ENCODE peak calls at places on chromosomes 11 and 22, in eight cellular contexts. O is HFF-Myc, J is lung, E is IMR-90, W is astrocyte of the spinal cord, Y is HL-60, S is spleen, M is stomach. H is an unnamed sample.

GRCh38 chr11:79720115-79720514 is 279.3 kb upstream of the TENM4 start:
- DNase-seq in Y (no peak), M (no peak), E (no peak), S (no peak), W (no peak), O (no peak), J (no peak), H (no peak)

GRCh38 chr22:38083931-38084631 is at the start of gene SLC16A8:
- DNase-seq in M (no peak), Y (no peak), W (no peak), O (no peak), E (no peak), S (peak), J (no peak), H (no peak)

GRCh38 chr22:44526431-44527115 is 28.5 kb upstream of the RTL6 start:
- DNase-seq in M (no peak), O (no peak), J (no peak), W (no peak), S (no peak), Y (no peak), E (no peak), H (no peak)

GRCh38 chr22:42683599-42684283 is 34.5 kb upstream of the CYB5R3 start:
- DNase-seq in J (no peak), S (no peak), W (no peak), E (no peak), M (no peak), Y (no peak), O (no peak), H (no peak)

GRCh38 chr11:55942785-55943392 is 6.7 kb upstream of the OR5I1 start:
- DNase-seq in W (peak), Y (peak), M (no peak), O (peak), S (no peak), J (no peak), E (peak), H (peak)

GRCh38 chr11:34188181-34188580 is 82.8 kb downstream of the NAT10 start:
- DNase-seq in O (no peak), J (no peak), W (no peak), S (no peak), E (no peak), M (no peak), Y (no peak), H (no peak)

GRCh38 chr11:118909619-118910308 is 16.0 kb downstream of the BCL9L start:
- DNase-seq in Y (no peak), M (no peak), J (no peak), E (no peak), O (no peak), S (peak), W (peak), H (no peak)

GRCh38 chr11:64553554-64554201 is 37.3 kb upstream of the SLC22A12 start:
- DNase-seq in O (peak), S (peak), W (peak), M (peak), Y (peak), J (peak), E (peak), H (peak)

GRCh38 chr11:66371627-66372415 is at the start of gene SLC29A2:
- DNase-seq in J (peak), O (no peak), M (peak), E (no peak), W (no peak), S (peak), Y (peak), H (peak)

GRCh38 chr22:33083212-33083611 is 25.0 kb upstream of the SYN3 start:
- DNase-seq in E (no peak), S (no peak), J (no peak), O (no peak), W (no peak), M (no peak), Y (no peak), H (peak)

GRCh38 chr11:26134481-26135355 is 197.2 kb upstream of the ANO3 start:
- DNase-seq in S (no peak), J (no peak), W (peak), E (peak), Y (no peak), O (no peak), M (no peak), H (peak)

GRCh38 chr11:69911310-69912160 is 92.3 kb upstream of the FGF3 start:
- DNase-seq in M (no peak), W (no peak), S (peak), E (no peak), O (no peak), J (no peak), Y (no peak), H (no peak)

GRCh38 chr11:63705526-63705925 is 24.2 kb downstream of the RTN3 start:
- DNase-seq in E (no peak), Y (no peak), O (no peak), M (no peak), S (no peak), J (no peak), W (no peak), H (no peak)

GRCh38 chr22:30705710-30706651 is 11.3 kb downstream of the OSBP2 start:
- DNase-seq in S (peak), J (no peak), M (no peak), W (peak), E (peak), Y (peak), O (peak), H (peak)

GRCh38 chr11:37230865-37231264 is 632.8 kb upstream of the RAG2 start:
- DNase-seq in Y (no peak), J (no peak), M (no peak), E (no peak), W (no peak), O (no peak), S (no peak), H (no peak)
- TF ChIP-seq CTCF in Y (no peak), J (no peak), M (no peak), E (no peak), W (no peak), O (no peak), S (no peak), H (no peak)

GRCh38 chr11:94401773-94402265 is 600 bp upstream of the GPR83 start:
- DNase-seq in J (no peak), M (no peak), E (no peak), O (no peak), S (no peak), Y (no peak), W (no peak), H (no peak)
- H3K4me3 ChIP-seq in J (no peak), M (no peak), E (peak), O (peak), S (no peak), Y (no peak), W (peak), H (no peak)

GRCh38 chr11:128848815-128849455 is 18.2 kb downstream of the KCNJ1 start:
- DNase-seq in E (peak), Y (no peak), J (peak), O (no peak), M (peak), S (peak), W (peak), H (peak)
- TF ChIP-seq CTCF in E (peak), Y (peak), J (peak), O (peak), M (no peak), S (peak), W (peak), H (peak)

DNA sequence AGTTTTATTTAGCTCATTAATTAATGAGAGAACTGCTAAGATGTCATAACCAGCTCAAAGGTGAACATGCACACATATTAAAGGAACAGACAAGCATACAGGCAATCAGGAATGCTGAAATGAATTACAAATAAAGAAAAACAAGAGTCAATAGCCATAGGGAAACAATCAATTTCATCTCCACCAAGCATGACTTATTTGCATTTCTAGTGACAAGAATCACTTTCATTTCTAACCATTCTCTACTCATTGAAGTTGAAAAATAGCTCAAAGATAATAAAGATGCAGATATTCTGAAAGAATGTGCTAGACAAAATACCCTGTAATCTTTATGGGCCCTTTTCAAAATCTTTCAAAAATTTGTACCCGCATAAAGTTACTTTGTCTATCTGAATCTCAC is 23.2 kb downstream of the ISX start:
- DNase-seq in O (no peak), Y (no peak), E (no peak), M (no peak), S (no peak), W (no peak), J (no peak), H (peak)
- H3K4me3 ChIP-seq in O (no peak), Y (no peak), E (no peak), M (no peak), S (no peak), W (no peak), J (no peak), H (no peak)

GRCh38 chr22:22394589-22394988 is 114.0 kb downstream of the ZNF280B start:
- DNase-seq in J (no peak), S (peak), O (no peak), Y (no peak), E (no peak), M (no peak), W (no peak), H (no peak)
- TF ChIP-seq CTCF in J (no peak), S (no peak), O (no peak), Y (no peak), E (no peak), M (no peak), W (no peak), H (no peak)

GRCh38 chr11:9803685-9804413 is 140.0 kb downstream of the SWAP70 start:
- DNase-seq in O (no peak), S (no peak), W (no peak), E (peak), M (no peak), J (no peak), Y (no peak), H (no peak)
- H3K4me3 ChIP-seq in O (no peak), S (no peak), W (no peak), E (no peak), M (no peak), J (no peak), Y (no peak), H (no peak)

GRCh38 chr11:24234822-24235508 is 261.9 kb upstream of the LUZP2 start:
- DNase-seq in O (no peak), W (peak), M (peak), Y (no peak), E (peak), J (peak), S (no peak), H (no peak)
- TF ChIP-seq CTCF in O (no peak), W (peak), M (no peak), Y (no peak), E (peak), J (no peak), S (no peak), H (no peak)

GRCh38 chr11:71931245-71931602 is 2.4 kb downstream of the RNF121 start:
- DNase-seq in J (no peak), W (peak), E (peak), S (no peak), O (no peak), M (no peak), Y (no peak), H (peak)

GRCh38 chr11:71928739-71929443 is at the start of gene RNF121:
- DNase-seq in W (peak), J (peak), E (peak), O (peak), Y (peak), S (peak), M (peak), H (peak)

GRCh38 chr11:71927813-71928738 is at the start of gene XNDC1N:
- DNase-seq in W (no peak), S (peak), E (peak), O (peak), M (peak), J (peak), Y (peak), H (peak)

GRCh38 chr11:71929491-71929890 is 645 bp downstream of the RNF121 start:
- DNase-seq in O (no peak), J (no peak), M (no peak), Y (no peak), S (no peak), E (no peak), W (no peak), H (no peak)

DNA sequence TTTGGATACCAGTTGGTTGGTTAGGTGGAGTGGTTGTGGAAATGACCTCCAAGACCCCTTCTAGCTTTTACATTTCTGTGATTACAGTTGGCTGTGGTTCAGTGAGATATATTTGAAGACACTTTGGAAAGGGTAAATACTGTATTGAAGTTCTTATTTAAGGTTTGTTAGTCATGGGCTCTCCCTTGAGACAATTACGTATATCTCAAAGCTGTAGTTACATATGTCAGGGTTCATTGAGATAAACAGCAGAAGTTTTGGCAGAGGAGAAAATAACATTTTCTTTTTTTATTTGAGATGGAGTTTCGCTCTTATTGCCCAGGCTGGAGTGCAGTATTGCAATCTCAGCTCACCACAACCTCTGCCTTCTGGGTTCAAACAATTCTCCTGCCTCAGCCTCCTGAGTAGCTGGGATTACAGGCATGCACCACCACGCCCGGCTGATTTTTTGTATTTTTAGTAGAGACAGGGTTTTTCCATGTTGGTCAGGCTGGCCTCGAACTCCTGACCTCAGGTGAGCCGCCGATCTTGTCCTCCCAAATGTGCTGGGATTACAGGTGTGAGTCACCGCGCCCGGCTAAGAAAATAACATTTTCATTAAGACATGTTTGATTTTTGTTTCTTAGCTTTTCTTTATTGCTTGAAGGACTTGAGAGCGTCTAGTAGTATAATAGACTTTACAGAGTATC is 1.9 kb downstream of the RNF121 start:
- DNase-seq in M (no peak), E (no peak), J (no peak), W (no peak), Y (no peak), S (no peak), O (no peak), H (peak)
- H3K4me3 ChIP-seq in M (peak), E (no peak), J (no peak), W (no peak), Y (no peak), S (no peak), O (peak), H (peak)

GRCh38 chr22:40676644-40677043 is 2.6 kb upstream of the MCHR1 start:
- DNase-seq in J (no peak), W (no peak), E (no peak), O (no peak), S (no peak), M (no peak), Y (no peak), H (no peak)

GRCh38 chr22:40679249-40679963 is at the start of gene MCHR1:
- DNase-seq in J (no peak), S (no peak), W (no peak), Y (no peak), M (no peak), E (peak), O (no peak), H (no peak)

GRCh38 chr22:40680819-40681183 is 1.5 kb downstream of the MCHR1 start:
- DNase-seq in O (no peak), M (no peak), E (no peak), S (no peak), Y (no peak), W (no peak), J (no peak), H (no peak)

GRCh38 chr22:40679964-40680818 is 907 bp downstream of the MCHR1 start:
- DNase-seq in E (peak), O (no peak), W (no peak), M (no peak), Y (no peak), J (no peak), S (no peak), H (no peak)

DNA sequence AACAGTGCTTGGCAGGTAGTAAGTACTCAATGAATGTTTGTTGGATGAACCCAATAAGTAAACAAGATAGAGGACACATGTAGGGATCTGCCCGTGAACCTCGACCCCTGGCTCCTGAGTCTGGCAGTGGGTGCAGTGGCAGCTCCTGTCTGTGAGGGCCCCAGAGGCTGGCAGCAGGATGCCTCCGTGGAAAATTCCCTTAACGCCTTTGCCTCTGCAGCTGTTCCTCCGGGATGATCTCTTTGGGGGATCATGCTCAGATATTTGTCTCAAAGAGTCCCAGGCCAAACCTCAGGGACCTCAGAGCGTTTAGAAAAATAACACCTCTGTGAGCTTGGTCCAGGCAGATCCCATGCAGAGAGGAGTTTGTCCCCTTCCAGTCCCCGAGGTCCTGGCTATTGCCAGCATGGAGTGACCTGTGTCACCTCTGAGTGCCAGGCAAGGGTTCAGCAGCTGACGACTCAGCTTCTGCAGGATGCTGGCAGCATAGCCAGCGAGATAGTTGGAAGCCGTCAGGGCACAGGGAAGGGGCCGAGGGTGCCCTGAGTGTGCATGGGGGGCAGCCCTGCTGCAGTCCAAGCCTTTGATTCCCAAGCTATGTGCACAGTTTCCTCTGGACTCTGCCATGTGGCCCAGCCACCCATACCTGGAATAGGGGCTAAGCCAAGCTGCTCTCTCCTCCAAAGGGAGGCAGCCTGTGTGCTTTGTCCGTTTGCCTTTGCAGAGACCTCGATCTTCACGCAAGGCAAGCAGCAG is 613 bp upstream of the MCHR1 start:
- DNase-seq in W (no peak), E (no peak), Y (no peak), M (no peak), J (no peak), O (no peak), S (no peak), H (no peak)
- TF ChIP-seq CTCF in W (no peak), E (no peak), Y (no peak), M (no peak), J (no peak), O (no peak), S (no peak), H (no peak)

H was measured in GM12865.